ENCODE peak calls at places on chromosomes 4 and X, in six cellular contexts. I is IMR-90, C is H1, G is mesenchymal stem cell, X is trophoblast cell, O is neuronal stem cell. A is an unnamed sample.

GRCh38 chr4:111960241-111960667 is 185.0 kb upstream of the FAM241A start:
- DNase-seq in I (no peak), C (no peak), G (peak), X (peak), O (no peak), A (no peak)

GRCh38 chr4:3037957-3038451 is 36.3 kb downstream of the HTT-AS start:
- DNase-seq in I (no peak), C (no peak), G (no peak), X (no peak), O (no peak), A (no peak)

GRCh38 chr4:185682236-185682635 is 129.8 kb downstream of the SORBS2 start:
- DNase-seq in I (peak), C (no peak), G (peak), X (no peak), O (no peak), A (no peak)

GRCh38 chrX:51024106-51024696 is 113.7 kb downstream of the BMP15 start:
- DNase-seq in I (no peak), C (no peak), G (no peak), X (no peak), O (no peak), A (no peak)

GRCh38 chr4:138235419-138235952 is 6.7 kb downstream of the SLC7A11 start:
- DNase-seq in I (peak), C (no peak), G (peak), X (no peak), O (no peak), A (peak)

GRCh38 chrX:8868906-8869305 is 67.7 kb upstream of the FAM9A start:
- DNase-seq in I (peak), C (no peak), G (peak), X (no peak), O (no peak), A (no peak)

GRCh38 chr4:38310446-38311043 is 350.3 kb downstream of the PTTG2 start:
- DNase-seq in I (no peak), C (no peak), G (no peak), X (no peak), O (no peak), A (peak)

GRCh38 chr4:2338754-2339457 is 77.0 kb upstream of the MXD4 start:
- DNase-seq in I (no peak), C (no peak), G (no peak), X (no peak), O (no peak), A (no peak)

GRCh38 chr4:80101768-80102116 is 28.7 kb upstream of the ANTXR2 start:
- DNase-seq in I (peak), C (no peak), G (no peak), X (no peak), O (no peak), A (no peak)

GRCh38 chrX:16946361-16946964 is at the start of gene REPS2:
- DNase-seq in I (peak), C (peak), G (peak), X (peak), O (peak), A (peak)

DNA sequence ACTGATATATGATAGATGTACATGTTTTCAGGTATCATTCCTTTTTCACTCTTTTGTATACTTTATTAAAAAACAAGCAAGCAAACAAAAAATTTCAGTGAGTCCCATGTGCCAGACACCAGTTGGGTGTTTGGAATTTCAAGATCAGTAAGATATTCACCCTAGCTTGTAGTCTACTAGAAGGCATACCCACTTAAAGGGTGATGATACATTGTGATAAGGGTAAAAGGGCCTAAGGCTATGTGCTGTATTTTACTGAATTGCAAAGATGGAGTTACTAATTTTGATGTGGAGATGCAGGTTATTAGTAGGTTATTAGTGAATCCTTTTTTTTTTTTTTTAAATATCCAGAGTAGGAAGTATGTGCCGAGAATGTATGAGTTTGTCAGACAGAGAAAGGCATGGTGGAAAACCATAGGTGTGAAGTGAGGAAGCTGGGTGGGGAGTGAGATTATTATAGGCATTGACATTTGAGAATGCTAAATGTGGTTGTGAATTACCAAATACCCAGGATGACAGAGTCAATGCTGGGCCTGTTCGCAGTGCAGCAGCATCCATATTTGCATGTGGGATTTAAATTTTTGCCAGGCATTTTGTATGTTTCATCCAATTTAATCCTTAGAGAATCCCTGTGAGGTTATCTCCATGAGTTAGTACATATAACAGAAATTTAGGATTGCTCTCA is 10.1 kb downstream of the STIM2 start:
- DNase-seq in I (no peak), C (no peak), G (no peak), X (peak), O (no peak), A (peak)
- H4K8ac ChIP-seq in I (no peak), C (no peak), G (no peak), X (no peak), O (no peak), A (no peak)

DNA sequence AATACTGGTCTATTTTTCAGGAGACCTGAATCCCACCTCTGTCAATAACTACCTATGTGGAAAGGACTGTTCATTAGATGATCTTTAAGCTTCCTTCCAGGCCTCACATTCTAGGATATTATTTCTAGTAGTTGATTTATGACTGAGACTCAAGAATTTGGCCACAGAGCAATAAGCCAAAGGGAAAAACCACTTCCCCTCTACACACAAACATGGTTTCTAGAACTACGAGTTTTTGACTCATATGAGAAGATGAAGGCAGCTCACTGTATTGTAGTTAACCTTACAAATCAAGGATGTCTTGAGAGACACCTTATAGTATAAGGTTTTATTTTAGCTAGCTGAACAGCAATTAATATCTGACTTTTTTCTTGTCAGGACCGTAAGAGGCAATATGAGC is 36.9 kb upstream of the GDPD2 start:
- DNase-seq in I (peak), C (no peak), G (no peak), X (no peak), O (no peak), A (no peak)
- H3K27ac ChIP-seq in I (no peak), C (no peak), G (no peak), X (no peak), O (no peak), A (no peak)

GRCh38 chr4:125316391-125316780 is 1.6 kb downstream of the FAT4 start:
- DNase-seq in I (no peak), C (peak), G (no peak), X (no peak), O (peak), A (no peak)

GRCh38 chr4:125313497-125313896 is 1.3 kb upstream of the FAT4 start:
- DNase-seq in I (peak), C (no peak), G (peak), X (peak), O (peak), A (peak)

GRCh38 chr4:125314676-125315570 is at the start of gene FAT4:
- DNase-seq in I (peak), C (peak), G (peak), X (peak), O (peak), A (peak)

GRCh38 chr4:125315571-125316390 is 1.0 kb downstream of the FAT4 start:
- DNase-seq in I (peak), C (peak), G (peak), X (no peak), O (peak), A (peak)

GRCh38 chr4:125313989-125314602 is 659 bp upstream of the FAT4 start:
- DNase-seq in I (peak), C (peak), G (no peak), X (no peak), O (peak), A (peak)
- H3K4me3 ChIP-seq in I (peak), C (peak), G (peak), X (no peak), O (peak), A (peak)

GRCh38 chr4:40438384-40439026 is 103.4 kb downstream of the CHRNA9 start:
- DNase-seq in I (no peak), C (no peak), G (no peak), X (no peak), O (no peak), A (no peak)
- H4K8ac ChIP-seq in I (no peak), C (peak), G (peak), X (no peak), O (peak), A (no peak)

GRCh38 chr4:40933272-40934053 is 183.7 kb downstream of the NSUN7 start:
- DNase-seq in I (peak), C (no peak), G (no peak), X (peak), O (no peak), A (no peak)
- H3K27ac ChIP-seq in I (no peak), C (no peak), G (no peak), X (no peak), O (no peak), A (no peak)